ENCODE peak calls at places on chromosomes 1 and 21, in six cellular contexts. One of them, this sample, is unnamed. For H3K4me1 and H3K9me3, the result is how much of the 10 kb centered on the place peaks cover.

GRCh38 chr1:216531308-216532239 is 108.3 kb upstream of the USH2A start:
- DNase-seq in thoracic aorta: no peak
- DNase-seq in ascending aorta: no peak
- DNase-seq in sigmoid colon: no peak
- DNase-seq in esophagus squamous epithelium: no peak
- DNase-seq in colonic mucosa: no peak
- DNase-seq in this sample: no peak

GRCh38 chr1:22665752-22666151 is 12.7 kb downstream of the C1QB start:
- DNase-seq in thoracic aorta: no peak
- DNase-seq in ascending aorta: no peak
- DNase-seq in sigmoid colon: no peak
- DNase-seq in esophagus squamous epithelium: no peak
- DNase-seq in colonic mucosa: no peak
- DNase-seq in this sample: no peak

GRCh38 chr1:20593766-20594165 is 4.9 kb downstream of the CDA start:
- DNase-seq in thoracic aorta: no peak
- DNase-seq in ascending aorta: no peak
- DNase-seq in sigmoid colon: no peak
- DNase-seq in esophagus squamous epithelium: no peak
- DNase-seq in colonic mucosa: no peak
- DNase-seq in this sample: no peak

GRCh38 chr1:93304716-93305138 is 41.0 kb upstream of the DR1 start:
- DNase-seq in thoracic aorta: peak
- DNase-seq in ascending aorta: peak
- DNase-seq in sigmoid colon: no peak
- DNase-seq in esophagus squamous epithelium: no peak
- DNase-seq in colonic mucosa: peak
- DNase-seq in this sample: peak

GRCh38 chr1:26705788-26706237 is 10.0 kb downstream of the ARID1A start:
- DNase-seq in thoracic aorta: no peak
- DNase-seq in ascending aorta: no peak
- DNase-seq in sigmoid colon: no peak
- DNase-seq in esophagus squamous epithelium: no peak
- DNase-seq in colonic mucosa: no peak
- DNase-seq in this sample: no peak

GRCh38 chr1:210330279-210330866 is 1.7 kb downstream of the HHAT start:
- DNase-seq in thoracic aorta: no peak
- DNase-seq in ascending aorta: no peak
- DNase-seq in sigmoid colon: no peak
- DNase-seq in esophagus squamous epithelium: no peak
- DNase-seq in colonic mucosa: peak
- DNase-seq in this sample: no peak

GRCh38 chr1:25074828-25075227 is 144.8 kb upstream of the RUNX3 start:
- DNase-seq in thoracic aorta: no peak
- DNase-seq in ascending aorta: no peak
- DNase-seq in sigmoid colon: no peak
- DNase-seq in esophagus squamous epithelium: no peak
- DNase-seq in colonic mucosa: no peak
- DNase-seq in this sample: no peak

GRCh38 chr21:45455321-45456013 is 50.5 kb downstream of the COL18A1 start:
- DNase-seq in thoracic aorta: no peak
- DNase-seq in ascending aorta: no peak
- DNase-seq in sigmoid colon: no peak
- DNase-seq in esophagus squamous epithelium: no peak
- DNase-seq in colonic mucosa: no peak
- DNase-seq in this sample: no peak

GRCh38 chr1:44717653-44718052 is 13.3 kb downstream of the RNU5D-1 start:
- DNase-seq in thoracic aorta: no peak
- DNase-seq in ascending aorta: no peak
- DNase-seq in sigmoid colon: no peak
- DNase-seq in esophagus squamous epithelium: no peak
- DNase-seq in colonic mucosa: no peak
- DNase-seq in this sample: no peak

GRCh38 chr1:114504023-114504422 is 7.0 kb downstream of the TRIM33 start:
- DNase-seq in thoracic aorta: no peak
- DNase-seq in ascending aorta: no peak
- DNase-seq in sigmoid colon: no peak
- DNase-seq in esophagus squamous epithelium: no peak
- DNase-seq in colonic mucosa: no peak
- DNase-seq in this sample: no peak
- H3K4me1 ChIP-seq in thoracic aorta: under half
- H3K4me1 ChIP-seq in ascending aorta: under half
- H3K4me1 ChIP-seq in sigmoid colon: under half
- H3K4me1 ChIP-seq in esophagus squamous epithelium: half or more
- H3K4me1 ChIP-seq in colonic mucosa: under half
- H3K4me1 ChIP-seq in this sample: under half

DNA sequence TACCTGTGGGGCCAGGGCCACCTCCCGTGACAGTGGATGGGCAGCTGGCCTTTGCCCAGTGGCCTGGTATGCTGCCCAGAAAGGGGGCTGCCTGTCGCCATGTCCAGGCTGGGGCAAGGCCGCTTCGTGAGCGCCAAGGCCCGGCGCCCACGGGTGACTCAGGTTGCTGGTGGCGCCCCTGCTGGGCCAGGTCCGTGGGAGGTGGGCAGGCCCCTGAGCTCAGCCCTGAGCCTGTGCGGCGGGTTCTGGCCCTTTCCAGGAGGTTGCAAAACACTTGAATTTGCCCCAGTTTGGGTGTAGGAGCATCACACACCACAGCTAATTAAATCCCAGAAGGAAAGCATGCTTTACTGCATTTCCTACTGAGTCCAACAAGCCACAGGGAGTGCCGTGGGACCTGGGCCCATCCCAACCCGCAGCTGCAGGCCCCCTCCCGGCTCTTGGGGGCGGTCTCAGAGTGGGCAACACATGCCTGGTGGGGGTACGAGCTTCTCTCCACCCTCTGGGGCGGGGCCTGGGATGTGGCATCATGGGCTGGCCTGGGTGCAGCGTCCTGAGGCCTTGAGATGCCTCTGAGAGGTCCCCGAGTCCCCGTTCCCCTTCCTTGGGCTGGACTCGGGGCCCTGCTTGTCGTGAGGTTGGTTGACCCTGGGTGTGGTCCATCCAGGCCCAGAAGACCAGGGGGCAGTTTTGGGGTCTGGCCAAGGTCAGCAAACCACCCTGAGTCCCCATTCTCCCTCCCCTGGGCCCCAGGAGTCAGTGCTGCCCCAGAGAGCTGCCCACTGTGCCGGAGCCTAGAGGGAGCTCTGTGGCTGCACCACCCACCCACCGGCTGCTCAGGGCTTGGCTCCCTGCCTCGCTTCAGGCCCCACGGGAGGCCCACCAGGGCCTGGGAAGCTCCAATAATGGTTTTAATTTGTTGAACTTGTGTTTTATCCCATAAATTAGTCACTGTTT is 160.0 kb downstream of the PEX14 start:
- DNase-seq in thoracic aorta: no peak
- DNase-seq in ascending aorta: peak
- DNase-seq in sigmoid colon: no peak
- DNase-seq in esophagus squamous epithelium: no peak
- DNase-seq in colonic mucosa: no peak
- DNase-seq in this sample: no peak
- H3K27ac ChIP-seq in thoracic aorta: peak
- H3K27ac ChIP-seq in ascending aorta: peak
- H3K27ac ChIP-seq in sigmoid colon: peak
- H3K27ac ChIP-seq in esophagus squamous epithelium: peak
- H3K27ac ChIP-seq in colonic mucosa: no peak
- H3K27ac ChIP-seq in this sample: peak

GRCh38 chr1:4263699-4264098 is 363.6 kb upstream of the C1orf174 start:
- DNase-seq in thoracic aorta: no peak
- DNase-seq in ascending aorta: no peak
- DNase-seq in sigmoid colon: no peak
- DNase-seq in esophagus squamous epithelium: no peak
- DNase-seq in colonic mucosa: no peak
- DNase-seq in this sample: no peak

GRCh38 chr1:4256351-4256750 is 356.3 kb upstream of the C1orf174 start:
- DNase-seq in thoracic aorta: no peak
- DNase-seq in ascending aorta: no peak
- DNase-seq in sigmoid colon: no peak
- DNase-seq in esophagus squamous epithelium: no peak
- DNase-seq in colonic mucosa: no peak
- DNase-seq in this sample: no peak

GRCh38 chr1:4262665-4263064 is 362.6 kb upstream of the C1orf174 start:
- DNase-seq in thoracic aorta: no peak
- DNase-seq in ascending aorta: no peak
- DNase-seq in sigmoid colon: no peak
- DNase-seq in esophagus squamous epithelium: no peak
- DNase-seq in colonic mucosa: no peak
- DNase-seq in this sample: no peak

GRCh38 chr1:4265836-4266235 is 365.8 kb upstream of the C1orf174 start:
- DNase-seq in thoracic aorta: no peak
- DNase-seq in ascending aorta: no peak
- DNase-seq in sigmoid colon: no peak
- DNase-seq in esophagus squamous epithelium: no peak
- DNase-seq in colonic mucosa: no peak
- DNase-seq in this sample: no peak

GRCh38 chr1:4261327-4261726 is 361.3 kb upstream of the C1orf174 start:
- DNase-seq in thoracic aorta: no peak
- DNase-seq in ascending aorta: no peak
- DNase-seq in sigmoid colon: no peak
- DNase-seq in esophagus squamous epithelium: no peak
- DNase-seq in colonic mucosa: no peak
- DNase-seq in this sample: no peak
- H3K9me3 ChIP-seq in thoracic aorta: under half
- H3K9me3 ChIP-seq in ascending aorta: under half
- H3K9me3 ChIP-seq in sigmoid colon: under half
- H3K9me3 ChIP-seq in esophagus squamous epithelium: under half
- H3K9me3 ChIP-seq in colonic mucosa: under half
- H3K9me3 ChIP-seq in this sample: under half

GRCh38 chr1:228016653-228017355 is 10.0 kb downstream of the WNT3A start:
- DNase-seq in thoracic aorta: no peak
- DNase-seq in ascending aorta: peak
- DNase-seq in sigmoid colon: no peak
- DNase-seq in esophagus squamous epithelium: no peak
- DNase-seq in colonic mucosa: no peak
- DNase-seq in this sample: no peak

GRCh38 chr1:228014235-228014930 is 7.6 kb downstream of the WNT3A start:
- DNase-seq in thoracic aorta: no peak
- DNase-seq in ascending aorta: peak
- DNase-seq in sigmoid colon: peak
- DNase-seq in esophagus squamous epithelium: no peak
- DNase-seq in colonic mucosa: no peak
- DNase-seq in this sample: no peak

GRCh38 chr1:228017356-228018124 is 10.7 kb downstream of the WNT3A start:
- DNase-seq in thoracic aorta: no peak
- DNase-seq in ascending aorta: peak
- DNase-seq in sigmoid colon: peak
- DNase-seq in esophagus squamous epithelium: no peak
- DNase-seq in colonic mucosa: no peak
- DNase-seq in this sample: no peak

GRCh38 chr1:228015276-228016180 is 8.7 kb downstream of the WNT3A start:
- DNase-seq in thoracic aorta: no peak
- DNase-seq in ascending aorta: peak
- DNase-seq in sigmoid colon: no peak
- DNase-seq in esophagus squamous epithelium: no peak
- DNase-seq in colonic mucosa: no peak
- DNase-seq in this sample: no peak

DNA sequence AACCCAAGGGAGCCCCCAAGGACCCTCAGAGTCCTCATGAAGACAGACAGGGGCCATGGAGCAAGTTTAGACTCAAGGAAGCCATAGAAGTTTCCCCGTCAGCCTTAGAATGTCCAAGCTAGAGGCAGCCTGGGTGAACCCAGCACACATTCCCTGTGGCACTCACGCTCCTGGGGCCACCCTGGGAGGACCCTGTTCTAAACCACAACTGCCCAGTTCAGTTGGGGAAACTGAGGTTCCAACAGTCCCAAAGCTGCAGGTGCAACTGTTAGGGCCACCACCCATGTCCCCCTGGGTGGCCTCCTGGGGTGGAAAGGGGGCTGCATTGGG is 9.3 kb downstream of the WNT3A start:
- DNase-seq in thoracic aorta: no peak
- DNase-seq in ascending aorta: peak
- DNase-seq in sigmoid colon: no peak
- DNase-seq in esophagus squamous epithelium: no peak
- DNase-seq in colonic mucosa: no peak
- DNase-seq in this sample: no peak
- H3K4me1 ChIP-seq in thoracic aorta: under half
- H3K4me1 ChIP-seq in ascending aorta: under half
- H3K4me1 ChIP-seq in sigmoid colon: under half
- H3K4me1 ChIP-seq in esophagus squamous epithelium: under half
- H3K4me1 ChIP-seq in colonic mucosa: under half
- H3K4me1 ChIP-seq in this sample: under half

GRCh38 chr1:91784191-91784590 is 101.8 kb downstream of the TGFBR3 start:
- DNase-seq in thoracic aorta: no peak
- DNase-seq in ascending aorta: peak
- DNase-seq in sigmoid colon: no peak
- DNase-seq in esophagus squamous epithelium: no peak
- DNase-seq in colonic mucosa: no peak
- DNase-seq in this sample: no peak
- H3K27ac ChIP-seq in thoracic aorta: peak
- H3K27ac ChIP-seq in ascending aorta: peak
- H3K27ac ChIP-seq in sigmoid colon: peak
- H3K27ac ChIP-seq in esophagus squamous epithelium: no peak
- H3K27ac ChIP-seq in colonic mucosa: no peak
- H3K27ac ChIP-seq in this sample: no peak

DNA sequence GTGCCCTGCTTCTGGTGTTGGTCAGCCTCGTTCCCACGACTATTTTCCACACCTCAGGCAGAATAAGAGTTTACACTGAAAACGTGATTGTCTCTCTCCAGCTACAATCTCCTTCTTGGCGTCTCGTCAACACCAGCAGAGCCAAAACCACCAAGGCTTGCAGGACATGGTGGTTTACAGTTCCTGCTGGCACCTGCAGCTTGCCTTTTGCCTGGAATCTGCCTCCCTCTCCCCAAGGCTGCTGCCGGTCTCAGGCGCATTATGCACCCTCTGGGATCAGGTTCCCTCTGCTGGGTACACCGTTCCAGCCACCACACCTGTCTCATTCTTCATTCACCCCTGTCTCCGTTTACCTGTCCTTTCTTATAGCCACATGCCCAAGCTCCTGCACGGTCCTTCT is 315.9 kb downstream of the DSCAM start:
- DNase-seq in thoracic aorta: no peak
- DNase-seq in ascending aorta: no peak
- DNase-seq in sigmoid colon: no peak
- DNase-seq in esophagus squamous epithelium: no peak
- DNase-seq in colonic mucosa: no peak
- DNase-seq in this sample: no peak
- H3K9me3 ChIP-seq in thoracic aorta: under half
- H3K9me3 ChIP-seq in ascending aorta: under half
- H3K9me3 ChIP-seq in sigmoid colon: under half
- H3K9me3 ChIP-seq in esophagus squamous epithelium: under half
- H3K9me3 ChIP-seq in colonic mucosa: under half
- H3K9me3 ChIP-seq in this sample: under half

GRCh38 chr1:62306065-62306464 is 13.2 kb downstream of the KANK4 start:
- DNase-seq in thoracic aorta: no peak
- DNase-seq in ascending aorta: no peak
- DNase-seq in sigmoid colon: no peak
- DNase-seq in esophagus squamous epithelium: no peak
- DNase-seq in colonic mucosa: no peak
- DNase-seq in this sample: no peak

GRCh38 chr1:62304975-62305374 is 14.3 kb downstream of the KANK4 start:
- DNase-seq in thoracic aorta: no peak
- DNase-seq in ascending aorta: no peak
- DNase-seq in sigmoid colon: no peak
- DNase-seq in esophagus squamous epithelium: no peak
- DNase-seq in colonic mucosa: no peak
- DNase-seq in this sample: no peak

GRCh38 chr1:62299426-62300200 is 19.6 kb downstream of the KANK4 start:
- DNase-seq in thoracic aorta: no peak
- DNase-seq in ascending aorta: no peak
- DNase-seq in sigmoid colon: no peak
- DNase-seq in esophagus squamous epithelium: no peak
- DNase-seq in colonic mucosa: peak
- DNase-seq in this sample: no peak

GRCh38 chr1:62304515-62304914 is 14.7 kb downstream of the KANK4 start:
- DNase-seq in thoracic aorta: no peak
- DNase-seq in ascending aorta: no peak
- DNase-seq in sigmoid colon: no peak
- DNase-seq in esophagus squamous epithelium: no peak
- DNase-seq in colonic mucosa: no peak
- DNase-seq in this sample: no peak

GRCh38 chr1:62301726-62302390 is 17.4 kb downstream of the KANK4 start:
- DNase-seq in thoracic aorta: no peak
- DNase-seq in ascending aorta: no peak
- DNase-seq in sigmoid colon: no peak
- DNase-seq in esophagus squamous epithelium: no peak
- DNase-seq in colonic mucosa: no peak
- DNase-seq in this sample: no peak
- H3K4me1 ChIP-seq in thoracic aorta: under half
- H3K4me1 ChIP-seq in ascending aorta: under half
- H3K4me1 ChIP-seq in sigmoid colon: under half
- H3K4me1 ChIP-seq in esophagus squamous epithelium: under half
- H3K4me1 ChIP-seq in colonic mucosa: under half
- H3K4me1 ChIP-seq in this sample: under half

This sample was measured in lung.